ENCODE peak calls at places on chromosomes 12 and 14, in nine cellular contexts. Z is activated CD4-positive, alpha-beta T cell treated with anti-CD3 and anti-CD28 coated beads for 48 hours; B is brain microvascular endothelial cell; R is central memory CD4-positive, alpha-beta T cell; F is CD4-positive, alpha-beta T cell; M is occipital lobe; W is CD8-positive, alpha-beta memory T cell; Q is retina; E is GM20000. N is an unnamed sample.
A peak's percentile ranks its signal among the peaks of the same experiment; 100 is the strongest.

GRCh38 chr12:1886396-1887008 is 31.9 kb downstream of the CACNA2D4 start:
- DNase-seq in E (no peak), Z (no peak), Q (no peak), F (no peak), B (no peak), M (no peak), R (no peak), W (no peak), N (peak; percentile 80)

GRCh38 chr12:1277905-1278304 is 286.9 kb downstream of the ERC1 start:
- DNase-seq in F (no peak), R (peak; percentile 49), E (no peak), Q (peak; percentile 22), M (no peak), Z (peak; percentile 11), B (no peak), W (peak; percentile 89), N (no peak)

GRCh38 chr12:54126696-54127537 is 61.9 kb downstream of the SMUG1 start:
- DNase-seq in R (no peak), E (no peak), B (no peak), M (no peak), Z (peak; percentile 28), W (no peak), Q (peak; percentile 44), F (no peak), N (no peak)

GRCh38 chr14:56059054-56059453 is 59.2 kb upstream of the PELI2 start:
- DNase-seq in M (no peak), Z (no peak), E (no peak), B (no peak), Q (peak; percentile 3), R (no peak), W (no peak), F (no peak), N (no peak)

GRCh38 chr14:59254911-59255545 is 66.6 kb downstream of the DAAM1 start:
- DNase-seq in E (peak; percentile 11), R (no peak), B (no peak), F (no peak), W (no peak), Z (no peak), Q (no peak), M (no peak), N (no peak)

GRCh38 chr14:93462479-93462878 is 31.7 kb downstream of the UNC79 start:
- DNase-seq in M (no peak), W (no peak), R (no peak), Q (no peak), B (no peak), F (no peak), E (no peak), Z (no peak), N (no peak)

GRCh38 chr12:132279930-132280329 is 49.5 kb downstream of the GALNT9 start:
- DNase-seq in E (no peak), M (no peak), F (no peak), Q (no peak), W (no peak), R (no peak), B (no peak), Z (no peak), N (no peak)

GRCh38 chr14:76767681-76768055 is 6.4 kb downstream of the VASH1 start:
- DNase-seq in F (no peak), M (no peak), E (no peak), B (no peak), Z (no peak), W (no peak), Q (no peak), R (no peak), N (peak; percentile 71)

GRCh38 chr12:47237751-47238211 is 158.0 kb upstream of the AMIGO2 start:
- DNase-seq in F (no peak), Z (no peak), Q (no peak), M (no peak), E (no peak), B (peak; percentile 24), W (no peak), R (no peak), N (no peak)

GRCh38 chr12:54052745-54053624 is 650 bp upstream of the HOXC4 start:
- DNase-seq in E (peak; percentile 81), F (no peak), Q (no peak), W (peak; percentile 33), M (no peak), Z (no peak), B (no peak), R (no peak), N (no peak)

GRCh38 chr12:114774181-114774580 is 90.2 kb upstream of the TBX3 start:
- DNase-seq in R (no peak), B (peak; percentile 32), F (no peak), Z (no peak), W (no peak), Q (no peak), M (no peak), E (no peak), N (no peak)

GRCh38 chr14:77105118-77105517 is 7.1 kb downstream of the CIPC start:
- DNase-seq in F (no peak), Z (no peak), E (no peak), B (no peak), W (no peak), Q (no peak), M (peak; percentile 51), R (no peak), N (no peak)

GRCh38 chr14:22903742-22904087 is 15.2 kb downstream of the RBM23 start:
- DNase-seq in B (no peak), Z (no peak), W (no peak), F (no peak), Q (no peak), E (no peak), M (no peak), R (no peak), N (no peak)

GRCh38 chr14:35352274-35353233 is 52.0 kb downstream of the NFKBIA start:
- DNase-seq in R (no peak), B (no peak), Z (no peak), M (no peak), E (no peak), F (no peak), W (no peak), Q (no peak), N (no peak)

GRCh38 chr14:81594012-81594411 is 60.4 kb upstream of the SEL1L start:
- DNase-seq in Z (no peak), F (no peak), B (no peak), Q (no peak), R (no peak), M (peak; percentile 57), W (no peak), E (no peak), N (no peak)

GRCh38 chr14:65137648-65138317 is 35.5 kb upstream of the MAX start:
- DNase-seq in M (no peak), R (no peak), F (no peak), B (no peak), E (no peak), Q (no peak), Z (no peak), W (no peak), N (no peak)

GRCh38 chr12:131049002-131049401 is 95.3 kb downstream of the ADGRD1 start:
- DNase-seq in B (no peak), E (no peak), Z (no peak), R (no peak), F (no peak), W (no peak), M (no peak), Q (no peak), N (no peak)

GRCh38 chr14:68779761-68780323 is 13.0 kb downstream of the ZFP36L1 start:
- DNase-seq in Z (peak; percentile 67), Q (no peak), R (peak; percentile 79), W (peak; percentile 66), M (no peak), F (peak; percentile 58), B (peak; percentile 70), E (no peak), N (no peak)

GRCh38 chr14:34436118-34436905 is 25.7 kb downstream of the SPTSSA start:
- DNase-seq in M (no peak), W (no peak), E (no peak), B (peak; percentile 78), F (no peak), Q (no peak), Z (no peak), R (no peak), N (no peak)

GRCh38 chr12:127430401-127430800 is 836.6 kb upstream of the TMEM132C start:
- DNase-seq in Q (no peak), B (no peak), W (no peak), M (no peak), R (no peak), Z (no peak), E (no peak), F (no peak), N (no peak)

GRCh38 chr14:69087061-69087461 is 65.9 kb downstream of the DCAF5 start:
- DNase-seq in E (no peak), F (no peak), M (no peak), R (no peak), W (no peak), Q (no peak), Z (no peak), B (no peak), N (no peak)

GRCh38 chr12:92987362-92987761 is 58.3 kb upstream of the EEA1 start:
- DNase-seq in B (peak; percentile 56), F (no peak), W (peak; percentile 51), Z (no peak), Q (peak; percentile 79), E (no peak), R (peak; percentile 45), M (peak; percentile 7), N (no peak)

GRCh38 chr12:3328571-3328970 is 162.4 kb upstream of the PRMT8 start:
- DNase-seq in W (no peak), R (no peak), F (no peak), Q (no peak), B (no peak), M (no peak), Z (no peak), E (no peak), N (no peak)

GRCh38 chr14:39217214-39217879 is 16.4 kb upstream of the MIA2 start:
- DNase-seq in Q (no peak), W (no peak), E (no peak), M (no peak), F (no peak), B (no peak), R (no peak), Z (no peak), N (no peak)

GRCh38 chr12:92654929-92655328 is 47.9 kb upstream of the PLEKHG7 start:
- DNase-seq in R (no peak), B (no peak), M (no peak), F (no peak), E (no peak), Q (no peak), W (no peak), Z (no peak), N (no peak)

GRCh38 chr14:99260652-99261551 is 11.1 kb downstream of the BCL11B start:
- DNase-seq in Q (no peak), M (no peak), E (no peak), B (no peak), W (peak; percentile 85), Z (peak; percentile 33), R (peak; percentile 78), F (peak; percentile 63), N (no peak)

GRCh38 chr12:42798811-42799438 is 209.4 kb upstream of the PRICKLE1 start:
- DNase-seq in F (no peak), E (no peak), W (no peak), Q (no peak), Z (no peak), B (peak; percentile 61), R (no peak), M (no peak), N (no peak)

GRCh38 chr14:105071326-105071725 is 6.1 kb upstream of the GPR132 start:
- DNase-seq in F (no peak), W (no peak), B (no peak), E (no peak), Z (no peak), Q (no peak), M (no peak), R (no peak), N (no peak)

GRCh38 chr14:68688872-68689371 is 103.9 kb downstream of the ZFP36L1 start:
- DNase-seq in Z (no peak), E (no peak), M (no peak), F (no peak), R (no peak), B (peak; percentile 52), W (no peak), Q (peak; percentile 65), N (no peak)

N was measured in osteocyte.